ENCODE peak calls at places on chromosomes 4 and X, in eight cellular contexts. One of them, this sample, is unnamed. For H3K36me3, the result is how much of the 10 kb centered on the place peaks cover.

GRCh38 chr4:170497105-170497504 is 407.3 kb upstream of the AADAT start:
- DNase-seq in heart left ventricle: no peak
- DNase-seq in stomach: no peak
- DNase-seq in ovary: no peak
- DNase-seq in HCT116: no peak
- DNase-seq in upper lobe of left lung: no peak
- DNase-seq in body of pancreas: peak
- DNase-seq in esophagus muscularis mucosa: no peak
- DNase-seq in this sample: no peak

GRCh38 chr4:28256295-28256694 is 1395.7 kb downstream of the STIM2 start:
- DNase-seq in heart left ventricle: no peak
- DNase-seq in stomach: no peak
- DNase-seq in ovary: no peak
- DNase-seq in HCT116: no peak
- DNase-seq in upper lobe of left lung: no peak
- DNase-seq in body of pancreas: no peak
- DNase-seq in esophagus muscularis mucosa: no peak
- DNase-seq in this sample: no peak

GRCh38 chr4:4575284-4576211 is 33.7 kb upstream of the STX18 start:
- DNase-seq in heart left ventricle: peak
- DNase-seq in stomach: peak
- DNase-seq in ovary: peak
- DNase-seq in HCT116: peak
- DNase-seq in upper lobe of left lung: peak
- DNase-seq in body of pancreas: peak
- DNase-seq in esophagus muscularis mucosa: no peak
- DNase-seq in this sample: no peak

GRCh38 chrX:86806786-86807185 is 658.5 kb downstream of the DACH2 start:
- DNase-seq in heart left ventricle: no peak
- DNase-seq in stomach: no peak
- DNase-seq in ovary: no peak
- DNase-seq in HCT116: no peak
- DNase-seq in upper lobe of left lung: no peak
- DNase-seq in body of pancreas: peak
- DNase-seq in esophagus muscularis mucosa: no peak
- DNase-seq in this sample: no peak

GRCh38 chr4:84503495-84504437 is 4.7 kb upstream of the NKX6-1 start:
- DNase-seq in heart left ventricle: no peak
- DNase-seq in stomach: no peak
- DNase-seq in ovary: no peak
- DNase-seq in HCT116: peak
- DNase-seq in upper lobe of left lung: no peak
- DNase-seq in body of pancreas: peak
- DNase-seq in esophagus muscularis mucosa: no peak
- DNase-seq in this sample: no peak

GRCh38 chrX:19678941-19679340 is 163.6 kb upstream of the MAP3K15 start:
- DNase-seq in heart left ventricle: no peak
- DNase-seq in stomach: no peak
- DNase-seq in ovary: no peak
- DNase-seq in HCT116: no peak
- DNase-seq in upper lobe of left lung: no peak
- DNase-seq in body of pancreas: no peak
- DNase-seq in esophagus muscularis mucosa: no peak
- DNase-seq in this sample: no peak

GRCh38 chr4:2354760-2355159 is 63.7 kb downstream of the ZFYVE28 start:
- DNase-seq in heart left ventricle: no peak
- DNase-seq in stomach: no peak
- DNase-seq in ovary: no peak
- DNase-seq in HCT116: no peak
- DNase-seq in upper lobe of left lung: peak
- DNase-seq in body of pancreas: no peak
- DNase-seq in esophagus muscularis mucosa: no peak
- DNase-seq in this sample: peak

GRCh38 chrX:10041383-10041782 is 74.2 kb downstream of the CLDN34 start:
- DNase-seq in heart left ventricle: no peak
- DNase-seq in stomach: no peak
- DNase-seq in ovary: no peak
- DNase-seq in HCT116: no peak
- DNase-seq in upper lobe of left lung: no peak
- DNase-seq in body of pancreas: no peak
- DNase-seq in esophagus muscularis mucosa: no peak
- DNase-seq in this sample: peak

GRCh38 chrX:10755477-10756334 is 135.3 kb upstream of the MID1 start:
- DNase-seq in heart left ventricle: peak
- DNase-seq in stomach: no peak
- DNase-seq in ovary: no peak
- DNase-seq in HCT116: no peak
- DNase-seq in upper lobe of left lung: no peak
- DNase-seq in body of pancreas: peak
- DNase-seq in esophagus muscularis mucosa: no peak
- DNase-seq in this sample: no peak

GRCh38 chrX:44223150-44223549 is 120.3 kb downstream of the EFHC2 start:
- DNase-seq in heart left ventricle: no peak
- DNase-seq in stomach: peak
- DNase-seq in ovary: peak
- DNase-seq in HCT116: peak
- DNase-seq in upper lobe of left lung: no peak
- DNase-seq in body of pancreas: peak
- DNase-seq in esophagus muscularis mucosa: no peak
- DNase-seq in this sample: peak

GRCh38 chrX:41334866-41335589 is 1.1 kb downstream of the DDX3X start:
- DNase-seq in heart left ventricle: peak
- DNase-seq in stomach: peak
- DNase-seq in ovary: peak
- DNase-seq in HCT116: no peak
- DNase-seq in upper lobe of left lung: no peak
- DNase-seq in body of pancreas: peak
- DNase-seq in esophagus muscularis mucosa: peak
- DNase-seq in this sample: peak

GRCh38 chr4:70956570-70957210 is 36.8 kb upstream of the DCK start:
- DNase-seq in heart left ventricle: no peak
- DNase-seq in stomach: no peak
- DNase-seq in ovary: no peak
- DNase-seq in HCT116: no peak
- DNase-seq in upper lobe of left lung: no peak
- DNase-seq in body of pancreas: no peak
- DNase-seq in esophagus muscularis mucosa: no peak
- DNase-seq in this sample: no peak

GRCh38 chrX:128458888-128459287 is 406.7 kb upstream of the ACTRT1 start:
- DNase-seq in heart left ventricle: no peak
- DNase-seq in stomach: no peak
- DNase-seq in ovary: no peak
- DNase-seq in HCT116: no peak
- DNase-seq in upper lobe of left lung: no peak
- DNase-seq in body of pancreas: no peak
- DNase-seq in esophagus muscularis mucosa: no peak
- DNase-seq in this sample: no peak

GRCh38 chr4:113468165-113469022 is 293.1 kb downstream of the CAMK2D start:
- DNase-seq in heart left ventricle: peak
- DNase-seq in stomach: peak
- DNase-seq in ovary: peak
- DNase-seq in HCT116: peak
- DNase-seq in upper lobe of left lung: no peak
- DNase-seq in body of pancreas: peak
- DNase-seq in esophagus muscularis mucosa: peak
- DNase-seq in this sample: peak

GRCh38 chr4:143559757-143560147 is 46.2 kb downstream of the SMARCA5 start:
- DNase-seq in heart left ventricle: no peak
- DNase-seq in stomach: no peak
- DNase-seq in ovary: no peak
- DNase-seq in HCT116: no peak
- DNase-seq in upper lobe of left lung: no peak
- DNase-seq in body of pancreas: no peak
- DNase-seq in esophagus muscularis mucosa: no peak
- DNase-seq in this sample: no peak

GRCh38 chr4:59126996-59127395 is 2016.8 kb upstream of the IGFBP7 start:
- DNase-seq in heart left ventricle: no peak
- DNase-seq in stomach: no peak
- DNase-seq in ovary: no peak
- DNase-seq in HCT116: no peak
- DNase-seq in upper lobe of left lung: no peak
- DNase-seq in body of pancreas: no peak
- DNase-seq in esophagus muscularis mucosa: no peak
- DNase-seq in this sample: no peak

GRCh38 chrX:143853488-143853887 is 30.4 kb upstream of the UBE2NL start:
- DNase-seq in heart left ventricle: no peak
- DNase-seq in stomach: no peak
- DNase-seq in ovary: no peak
- DNase-seq in HCT116: no peak
- DNase-seq in upper lobe of left lung: no peak
- DNase-seq in body of pancreas: no peak
- DNase-seq in esophagus muscularis mucosa: no peak
- DNase-seq in this sample: no peak

GRCh38 chr4:56238251-56238650 is 149.0 kb downstream of the AASDH start:
- DNase-seq in heart left ventricle: no peak
- DNase-seq in stomach: no peak
- DNase-seq in ovary: no peak
- DNase-seq in HCT116: no peak
- DNase-seq in upper lobe of left lung: no peak
- DNase-seq in body of pancreas: no peak
- DNase-seq in esophagus muscularis mucosa: peak
- DNase-seq in this sample: no peak

GRCh38 chrX:12973561-12974216 is 1.2 kb upstream of the TMSB4X start:
- DNase-seq in heart left ventricle: peak
- DNase-seq in stomach: peak
- DNase-seq in ovary: peak
- DNase-seq in HCT116: no peak
- DNase-seq in upper lobe of left lung: no peak
- DNase-seq in body of pancreas: peak
- DNase-seq in esophagus muscularis mucosa: no peak
- DNase-seq in this sample: no peak

GRCh38 chrX:71543316-71543715 is 10.4 kb downstream of the OGT start:
- DNase-seq in heart left ventricle: no peak
- DNase-seq in stomach: no peak
- DNase-seq in ovary: no peak
- DNase-seq in HCT116: no peak
- DNase-seq in upper lobe of left lung: no peak
- DNase-seq in body of pancreas: no peak
- DNase-seq in esophagus muscularis mucosa: no peak
- DNase-seq in this sample: no peak
- H3K36me3 ChIP-seq in heart left ventricle: half or more
- H3K36me3 ChIP-seq in stomach: under half
- H3K36me3 ChIP-seq in ovary: under half
- H3K36me3 ChIP-seq in HCT116: under half
- H3K36me3 ChIP-seq in upper lobe of left lung: under half
- H3K36me3 ChIP-seq in body of pancreas: under half
- H3K36me3 ChIP-seq in esophagus muscularis mucosa: under half
- H3K36me3 ChIP-seq in this sample: under half

DNA sequence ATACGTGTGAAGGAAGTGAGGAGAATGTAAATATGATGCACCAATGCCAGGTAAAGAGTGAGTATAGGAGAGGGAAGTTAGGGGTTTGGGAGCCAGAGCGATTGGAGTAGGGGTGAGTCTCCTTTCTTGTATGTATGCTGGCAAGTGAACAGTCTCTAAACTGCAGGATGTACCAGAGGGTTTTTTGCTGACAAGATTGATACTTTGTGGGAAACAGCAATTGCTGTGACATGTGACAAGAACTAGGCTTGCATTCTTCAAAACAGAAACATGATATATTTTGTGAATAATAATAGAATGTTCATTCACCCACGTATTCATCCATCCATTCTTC is 710 bp downstream of the CHIC1 start:
- DNase-seq in heart left ventricle: no peak
- DNase-seq in stomach: no peak
- DNase-seq in ovary: no peak
- DNase-seq in HCT116: no peak
- DNase-seq in upper lobe of left lung: no peak
- DNase-seq in body of pancreas: no peak
- DNase-seq in esophagus muscularis mucosa: no peak
- DNase-seq in this sample: no peak
- H3K27ac ChIP-seq in heart left ventricle: peak
- H3K27ac ChIP-seq in stomach: peak
- H3K27ac ChIP-seq in ovary: peak
- H3K27ac ChIP-seq in HCT116: no peak
- H3K27ac ChIP-seq in upper lobe of left lung: peak
- H3K27ac ChIP-seq in body of pancreas: peak
- H3K27ac ChIP-seq in esophagus muscularis mucosa: peak
- H3K27ac ChIP-seq in this sample: peak

GRCh38 chrX:127037179-127037578 is 217.7 kb downstream of the PRR32 start:
- DNase-seq in heart left ventricle: no peak
- DNase-seq in stomach: no peak
- DNase-seq in ovary: no peak
- DNase-seq in HCT116: no peak
- DNase-seq in upper lobe of left lung: no peak
- DNase-seq in body of pancreas: no peak
- DNase-seq in esophagus muscularis mucosa: no peak
- DNase-seq in this sample: no peak
- TF ChIP-seq POLR2A in heart left ventricle: no peak
- TF ChIP-seq POLR2A in stomach: no peak
- TF ChIP-seq POLR2A in ovary: no peak
- TF ChIP-seq POLR2A in HCT116: no peak
- TF ChIP-seq POLR2A in upper lobe of left lung: no peak
- TF ChIP-seq POLR2A in body of pancreas: no peak
- TF ChIP-seq POLR2A in esophagus muscularis mucosa: no peak
- TF ChIP-seq POLR2A in this sample: no peak

GRCh38 chr4:121817006-121817405 is 6.7 kb downstream of the CCNA2 start:
- DNase-seq in heart left ventricle: no peak
- DNase-seq in stomach: no peak
- DNase-seq in ovary: no peak
- DNase-seq in HCT116: no peak
- DNase-seq in upper lobe of left lung: no peak
- DNase-seq in body of pancreas: no peak
- DNase-seq in esophagus muscularis mucosa: no peak
- DNase-seq in this sample: no peak

GRCh38 chr4:121814756-121815155 is 8.9 kb downstream of the CCNA2 start:
- DNase-seq in heart left ventricle: no peak
- DNase-seq in stomach: no peak
- DNase-seq in ovary: no peak
- DNase-seq in HCT116: no peak
- DNase-seq in upper lobe of left lung: no peak
- DNase-seq in body of pancreas: no peak
- DNase-seq in esophagus muscularis mucosa: no peak
- DNase-seq in this sample: no peak

GRCh38 chr4:121811122-121811521 is 10.0 kb downstream of the EXOSC9 start:
- DNase-seq in heart left ventricle: no peak
- DNase-seq in stomach: no peak
- DNase-seq in ovary: no peak
- DNase-seq in HCT116: no peak
- DNase-seq in upper lobe of left lung: no peak
- DNase-seq in body of pancreas: no peak
- DNase-seq in esophagus muscularis mucosa: no peak
- DNase-seq in this sample: no peak
- H3K36me3 ChIP-seq in heart left ventricle: half or more
- H3K36me3 ChIP-seq in stomach: under half
- H3K36me3 ChIP-seq in ovary: under half
- H3K36me3 ChIP-seq in HCT116: half or more
- H3K36me3 ChIP-seq in upper lobe of left lung: half or more
- H3K36me3 ChIP-seq in body of pancreas: under half
- H3K36me3 ChIP-seq in esophagus muscularis mucosa: half or more
- H3K36me3 ChIP-seq in this sample: under half